ENCODE peak calls at places on chromosomes 2 and 18, in nine cellular contexts. A is bronchial epithelial cell; S is CD4-positive, alpha-beta T cell; U is nucleus accumbens; Q is activated CD4-positive, alpha-beta T cell treated with anti-CD3 and anti-CD28 coated beads, Interleukin-2, amount 50 U/mL, for 4 hours; N is stimulated activated CD4-positive, alpha-beta T cell treated with anti-CD3 and anti-CD28 coated beads, Interleukin-2, amount 100 ng/mL, for 48 hours; I is psoas muscle; M is BJ; H is body of pancreas. C is an unnamed sample.
A peak's percentile ranks its signal among the peaks of the same experiment; 100 is the strongest.

GRCh38 chr2:239824051-239824694 is 201.0 kb downstream of the NDUFA10 start:
- DNase-seq in U (no peak), Q (no peak), A (peak; percentile 68), H (peak; percentile 19), M (no peak), S (no peak), N (no peak), I (no peak), C (no peak)

GRCh38 chr2:80549901-80550300 is 245.3 kb upstream of the LRRTM1 start:
- DNase-seq in U (no peak), A (peak; percentile 50), M (no peak), H (no peak), S (no peak), Q (no peak), I (no peak), N (no peak), C (no peak)

GRCh38 chr2:54455584-54456525 is at the start of gene SPTBN1:
- DNase-seq in M (peak; percentile 41), S (no peak), A (peak; percentile 32), I (peak; percentile 92), N (no peak), Q (peak; percentile 7), U (peak; percentile 97), H (peak; percentile 91), C (no peak)

GRCh38 chr2:10135296-10136089 is 13.0 kb downstream of the RRM2 start:
- DNase-seq in N (no peak), Q (no peak), I (no peak), S (no peak), A (no peak), U (no peak), H (no peak), M (no peak), C (no peak)

GRCh38 chr2:23488584-23488983 is 103.6 kb downstream of the KLHL29 start:
- DNase-seq in I (no peak), U (no peak), M (no peak), N (no peak), Q (no peak), S (no peak), A (no peak), H (no peak), C (no peak)

GRCh38 chr2:172234716-172235661 is 132.3 kb upstream of the DLX2 start:
- DNase-seq in A (no peak), I (no peak), H (no peak), N (no peak), U (no peak), Q (peak; percentile 15), M (no peak), S (peak; percentile 36), C (no peak)

GRCh38 chr2:103898561-103898960 is 955.4 kb upstream of the POU3F3 start:
- DNase-seq in S (no peak), Q (no peak), H (no peak), I (no peak), U (no peak), N (no peak), M (no peak), A (no peak), C (no peak)

GRCh38 chr2:104703669-104704068 is 150.2 kb upstream of the POU3F3 start:
- DNase-seq in A (peak; percentile 47), S (no peak), H (no peak), U (no peak), N (no peak), M (no peak), Q (no peak), I (no peak), C (no peak)

GRCh38 chr18:79523221-79523737 is 127.5 kb downstream of the NFATC1 start:
- DNase-seq in A (no peak), I (no peak), N (peak; percentile 57), U (no peak), H (no peak), M (no peak), S (no peak), Q (peak; percentile 57), C (no peak)

GRCh38 chr2:42223822-42224268 is 54.7 kb downstream of the EML4 start:
- DNase-seq in I (no peak), S (no peak), U (no peak), N (no peak), H (no peak), Q (no peak), M (no peak), A (no peak), C (no peak)

GRCh38 chr2:25711641-25712369 is 38.4 kb upstream of the DTNB start:
- DNase-seq in A (no peak), Q (no peak), N (no peak), U (no peak), S (no peak), H (no peak), M (no peak), I (no peak), C (no peak)

GRCh38 chr18:62434798-62435197 is 88.0 kb upstream of the ZCCHC2 start:
- DNase-seq in S (no peak), N (no peak), M (no peak), U (no peak), H (no peak), A (no peak), Q (no peak), I (no peak), C (no peak)

GRCh38 chr2:72562451-72563153 is 263.2 kb downstream of the EXOC6B start:
- DNase-seq in S (no peak), M (no peak), A (no peak), U (no peak), Q (no peak), H (no peak), N (no peak), I (no peak), C (no peak)

GRCh38 chr2:186734957-186735734 is 41.3 kb downstream of the FAM171B start:
- DNase-seq in I (no peak), Q (no peak), U (no peak), M (no peak), N (no peak), A (no peak), H (no peak), S (no peak), C (no peak)

GRCh38 chr2:232406556-232407310 is at the start of gene ALPG:
- DNase-seq in M (no peak), A (no peak), U (no peak), H (no peak), N (no peak), I (no peak), S (no peak), Q (no peak), C (no peak)

GRCh38 chr2:221318751-221319150 is 253.4 kb downstream of the EPHA4 start:
- DNase-seq in Q (no peak), M (peak; percentile 31), U (no peak), N (no peak), A (no peak), H (no peak), I (no peak), S (no peak), C (no peak)

GRCh38 chr18:45951021-45951714 is 16.0 kb downstream of the EPG5 start:
- DNase-seq in I (peak; percentile 39), H (peak; percentile 17), N (no peak), U (no peak), S (no peak), A (peak; percentile 82), Q (no peak), M (peak; percentile 57), C (no peak)

GRCh38 chr2:152847067-152847466 is 128.6 kb downstream of the ARL6IP6 start:
- DNase-seq in A (peak; percentile 22), M (peak; percentile 39), N (no peak), H (no peak), Q (no peak), I (no peak), S (no peak), U (no peak), C (no peak)

GRCh38 chr2:85243101-85244072 is 84.4 kb downstream of the TGOLN2 start:
- DNase-seq in H (peak; percentile 70), Q (peak; percentile 3), S (no peak), M (no peak), N (peak; percentile 15), I (peak; percentile 63), A (no peak), U (peak; percentile 32), C (no peak)

GRCh38 chr18:44602845-44603244 is 77.8 kb upstream of the SETBP1 start:
- DNase-seq in U (no peak), N (no peak), I (no peak), M (no peak), H (no peak), S (no peak), A (peak; percentile 91), Q (no peak), C (no peak)

GRCh38 chr2:230677182-230677946 is 35.3 kb upstream of the CAB39 start:
- DNase-seq in U (no peak), I (no peak), N (no peak), M (no peak), Q (no peak), H (no peak), A (peak; percentile 63), S (no peak), C (no peak)

GRCh38 chr18:22971038-22971437 is 37.9 kb downstream of the RBBP8 start:
- DNase-seq in U (no peak), A (no peak), S (no peak), N (no peak), M (no peak), I (no peak), H (no peak), Q (no peak), C (no peak)

GRCh38 chr2:229339613-229340012 is 68.5 kb upstream of the PID1 start:
- DNase-seq in A (no peak), Q (no peak), I (no peak), M (no peak), U (no peak), N (no peak), S (no peak), H (peak; percentile 58), C (no peak)

GRCh38 chr2:105612049-105612448 is 132.7 kb upstream of the NCK2 start:
- DNase-seq in M (no peak), I (no peak), A (no peak), U (no peak), S (no peak), Q (no peak), N (no peak), H (peak; percentile 51), C (no peak)

GRCh38 chr18:2654105-2654827 is 1.3 kb upstream of the SMCHD1 start:
- DNase-seq in I (no peak), N (no peak), S (no peak), H (no peak), M (no peak), A (peak; percentile 17), U (no peak), Q (no peak), C (no peak)

GRCh38 chr2:174690026-174690425 is 74.2 kb downstream of the CHRNA1 start:
- DNase-seq in Q (no peak), S (no peak), A (no peak), I (no peak), H (no peak), U (no peak), M (no peak), N (no peak), C (no peak)

C was measured in cerebellar nuclear complex.